ENCODE peak calls at places on chromosomes 11 and 22, in five cellular contexts. One of them, this sample, is unnamed. For H3K4me1 and H3K36me3, the result is how much of the 10 kb centered on the place peaks cover.

GRCh38 chr11:68942090-68942620 is 38.5 kb downstream of the IGHMBP2 start:
- DNase-seq in HCT116: no peak
- DNase-seq in H1: no peak
- DNase-seq in GM12878: no peak
- DNase-seq in PC-3: no peak
- DNase-seq in this sample: peak

GRCh38 chr11:65492637-65493366 is 6.0 kb upstream of the MALAT1 start:
- DNase-seq in HCT116: no peak
- DNase-seq in H1: no peak
- DNase-seq in GM12878: peak
- DNase-seq in PC-3: no peak
- DNase-seq in this sample: peak

GRCh38 chr11:19676508-19677379 is 35.9 kb upstream of the NAV2 start:
- DNase-seq in HCT116: no peak
- DNase-seq in H1: no peak
- DNase-seq in GM12878: no peak
- DNase-seq in PC-3: no peak
- DNase-seq in this sample: no peak

GRCh38 chr11:124917115-124917637 is 1.9 kb upstream of the HEPN1 start:
- DNase-seq in HCT116: no peak
- DNase-seq in H1: no peak
- DNase-seq in GM12878: no peak
- DNase-seq in PC-3: no peak
- DNase-seq in this sample: peak

GRCh38 chr22:43411040-43411919 is 534 bp upstream of the MPPED1 start:
- DNase-seq in HCT116: no peak
- DNase-seq in H1: no peak
- DNase-seq in GM12878: no peak
- DNase-seq in PC-3: no peak
- DNase-seq in this sample: no peak

GRCh38 chr22:17107547-17107810 is 13.7 kb downstream of the TMEM121B start:
- DNase-seq in HCT116: no peak
- DNase-seq in H1: no peak
- DNase-seq in GM12878: no peak
- DNase-seq in PC-3: no peak
- DNase-seq in this sample: no peak

GRCh38 chr11:47565340-47566165 is at the start of gene PTPMT1:
- DNase-seq in HCT116: peak
- DNase-seq in H1: no peak
- DNase-seq in GM12878: no peak
- DNase-seq in PC-3: peak
- DNase-seq in this sample: peak

GRCh38 chr11:10450451-10451398 is 4.3 kb upstream of the AMPD3 start:
- DNase-seq in HCT116: peak
- DNase-seq in H1: peak
- DNase-seq in GM12878: no peak
- DNase-seq in PC-3: peak
- DNase-seq in this sample: peak

GRCh38 chr11:57896641-57897145 is 127.0 kb upstream of the OR9Q1 start:
- DNase-seq in HCT116: no peak
- DNase-seq in H1: no peak
- DNase-seq in GM12878: no peak
- DNase-seq in PC-3: no peak
- DNase-seq in this sample: no peak

GRCh38 chr11:61701298-61701993 is 21.3 kb downstream of the DAGLA start:
- DNase-seq in HCT116: peak
- DNase-seq in H1: no peak
- DNase-seq in GM12878: no peak
- DNase-seq in PC-3: peak
- DNase-seq in this sample: no peak

GRCh38 chr22:43945632-43946390 is 9.4 kb upstream of the SAMM50 start:
- DNase-seq in HCT116: peak
- DNase-seq in H1: no peak
- DNase-seq in GM12878: no peak
- DNase-seq in PC-3: peak
- DNase-seq in this sample: peak

GRCh38 chr22:45709866-45710265 is 38.2 kb downstream of the ATXN10 start:
- DNase-seq in HCT116: no peak
- DNase-seq in H1: no peak
- DNase-seq in GM12878: no peak
- DNase-seq in PC-3: peak
- DNase-seq in this sample: peak

GRCh38 chr22:48742556-48743343 is 1084.9 kb downstream of the BRD1 start:
- DNase-seq in HCT116: no peak
- DNase-seq in H1: no peak
- DNase-seq in GM12878: no peak
- DNase-seq in PC-3: no peak
- DNase-seq in this sample: no peak

GRCh38 chr11:122453586-122453985 is 201.9 kb upstream of the UBASH3B start:
- DNase-seq in HCT116: no peak
- DNase-seq in H1: no peak
- DNase-seq in GM12878: no peak
- DNase-seq in PC-3: no peak
- DNase-seq in this sample: no peak

GRCh38 chr22:24185001-24185500 is 3.8 kb downstream of the SUSD2 start:
- DNase-seq in HCT116: no peak
- DNase-seq in H1: no peak
- DNase-seq in GM12878: no peak
- DNase-seq in PC-3: no peak
- DNase-seq in this sample: no peak

GRCh38 chr11:111303476-111303875 is 5.1 kb downstream of the POU2AF3 start:
- DNase-seq in HCT116: no peak
- DNase-seq in H1: no peak
- DNase-seq in GM12878: no peak
- DNase-seq in PC-3: peak
- DNase-seq in this sample: peak

GRCh38 chr11:43410394-43410793 is 51.7 kb downstream of the TTC17 start:
- DNase-seq in HCT116: no peak
- DNase-seq in H1: no peak
- DNase-seq in GM12878: no peak
- DNase-seq in PC-3: peak
- DNase-seq in this sample: no peak

GRCh38 chr22:36343720-36344105 is 44.1 kb downstream of the MYH9 start:
- DNase-seq in HCT116: no peak
- DNase-seq in H1: no peak
- DNase-seq in GM12878: no peak
- DNase-seq in PC-3: no peak
- DNase-seq in this sample: no peak
- H3K4me1 ChIP-seq in HCT116: under half
- H3K4me1 ChIP-seq in H1: under half
- H3K4me1 ChIP-seq in GM12878: under half
- H3K4me1 ChIP-seq in PC-3: under half
- H3K4me1 ChIP-seq in this sample: under half

GRCh38 chr22:39427751-39428596 is 28.4 kb downstream of the TAB1 start:
- DNase-seq in HCT116: no peak
- DNase-seq in H1: no peak
- DNase-seq in GM12878: no peak
- DNase-seq in PC-3: no peak
- DNase-seq in this sample: no peak

GRCh38 chr22:39428597-39429071 is 28.2 kb upstream of the MGAT3 start:
- DNase-seq in HCT116: no peak
- DNase-seq in H1: peak
- DNase-seq in GM12878: no peak
- DNase-seq in PC-3: no peak
- DNase-seq in this sample: no peak

GRCh38 chr22:39423976-39424375 is 24.4 kb downstream of the TAB1 start:
- DNase-seq in HCT116: no peak
- DNase-seq in H1: no peak
- DNase-seq in GM12878: no peak
- DNase-seq in PC-3: no peak
- DNase-seq in this sample: no peak

GRCh38 chr22:39429186-39429585 is 27.6 kb upstream of the MGAT3 start:
- DNase-seq in HCT116: no peak
- DNase-seq in H1: no peak
- DNase-seq in GM12878: no peak
- DNase-seq in PC-3: no peak
- DNase-seq in this sample: no peak

DNA sequence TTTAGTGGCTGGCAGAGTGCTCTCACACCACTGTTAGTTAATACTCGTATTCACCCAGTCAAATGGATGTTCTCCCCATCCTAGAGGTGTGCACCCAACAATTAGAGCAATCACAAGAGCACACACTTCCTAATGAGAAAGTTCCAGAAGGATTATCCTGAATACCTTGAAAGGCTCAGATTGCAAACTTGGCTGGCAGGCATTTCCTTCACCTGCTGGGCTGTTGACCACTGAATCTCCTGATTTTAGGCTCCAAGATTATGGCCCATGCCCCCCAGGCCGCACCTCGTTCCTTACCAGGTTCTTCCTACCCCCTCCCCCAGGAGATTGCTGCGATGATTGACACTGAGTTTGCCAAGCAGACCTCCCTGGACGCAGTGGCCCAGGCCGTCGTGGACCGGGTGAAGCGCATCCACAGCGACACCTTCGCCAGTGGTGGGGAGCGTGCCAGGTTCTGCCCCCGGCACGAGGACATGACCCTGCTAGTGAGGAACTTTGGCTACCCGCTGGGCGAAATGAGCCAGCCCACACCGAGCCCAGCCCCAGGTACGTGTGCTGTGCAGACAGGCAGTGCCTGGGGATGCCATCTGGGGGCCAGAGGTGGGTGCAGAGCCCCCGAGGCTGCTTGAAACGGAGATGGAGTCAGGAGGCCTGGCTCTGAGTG is 26.9 kb downstream of the TAB1 start:
- DNase-seq in HCT116: no peak
- DNase-seq in H1: no peak
- DNase-seq in GM12878: no peak
- DNase-seq in PC-3: no peak
- DNase-seq in this sample: no peak
- H3K36me3 ChIP-seq in HCT116: under half
- H3K36me3 ChIP-seq in H1: under half
- H3K36me3 ChIP-seq in GM12878: under half
- H3K36me3 ChIP-seq in PC-3: under half
- H3K36me3 ChIP-seq in this sample: under half

GRCh38 chr11:14971865-14972580 is at the start of gene CALCA:
- DNase-seq in HCT116: no peak
- DNase-seq in H1: no peak
- DNase-seq in GM12878: no peak
- DNase-seq in PC-3: no peak
- DNase-seq in this sample: peak
- TF ChIP-seq EZH2 in HCT116: no peak
- TF ChIP-seq EZH2 in H1: peak
- TF ChIP-seq EZH2 in GM12878: no peak
- TF ChIP-seq EZH2 in PC-3: no peak
- TF ChIP-seq EZH2 in this sample: no peak

GRCh38 chr22:28514314-28514713 is 165.3 kb downstream of the TTC28 start:
- DNase-seq in HCT116: no peak
- DNase-seq in H1: no peak
- DNase-seq in GM12878: no peak
- DNase-seq in PC-3: no peak
- DNase-seq in this sample: peak
- H3K4me1 ChIP-seq in HCT116: under half
- H3K4me1 ChIP-seq in H1: under half
- H3K4me1 ChIP-seq in GM12878: under half
- H3K4me1 ChIP-seq in PC-3: under half
- H3K4me1 ChIP-seq in this sample: under half

GRCh38 chr22:19466848-19467752 is 11.9 kb downstream of the UFD1 start:
- DNase-seq in HCT116: no peak
- DNase-seq in H1: no peak
- DNase-seq in GM12878: no peak
- DNase-seq in PC-3: no peak
- DNase-seq in this sample: no peak

GRCh38 chr22:19464546-19464945 is 14.4 kb downstream of the UFD1 start:
- DNase-seq in HCT116: no peak
- DNase-seq in H1: no peak
- DNase-seq in GM12878: no peak
- DNase-seq in PC-3: no peak
- DNase-seq in this sample: no peak

GRCh38 chr22:19467912-19468311 is 11.1 kb downstream of the UFD1 start:
- DNase-seq in HCT116: no peak
- DNase-seq in H1: no peak
- DNase-seq in GM12878: no peak
- DNase-seq in PC-3: no peak
- DNase-seq in this sample: no peak

GRCh38 chr22:19464975-19465374 is 14.0 kb downstream of the UFD1 start:
- DNase-seq in HCT116: no peak
- DNase-seq in H1: no peak
- DNase-seq in GM12878: no peak
- DNase-seq in PC-3: no peak
- DNase-seq in this sample: no peak

GRCh38 chr22:19466126-19466716 is 12.8 kb downstream of the UFD1 start:
- DNase-seq in HCT116: no peak
- DNase-seq in H1: no peak
- DNase-seq in GM12878: no peak
- DNase-seq in PC-3: no peak
- DNase-seq in this sample: no peak
- H3K36me3 ChIP-seq in HCT116: half or more
- H3K36me3 ChIP-seq in H1: under half
- H3K36me3 ChIP-seq in GM12878: under half
- H3K36me3 ChIP-seq in PC-3: half or more
- H3K36me3 ChIP-seq in this sample: half or more

GRCh38 chr11:13962198-13962561 is 343 bp upstream of the SPON1 start:
- DNase-seq in HCT116: no peak
- DNase-seq in H1: no peak
- DNase-seq in GM12878: no peak
- DNase-seq in PC-3: no peak
- DNase-seq in this sample: no peak
- TF ChIP-seq EZH2 in HCT116: no peak
- TF ChIP-seq EZH2 in H1: no peak
- TF ChIP-seq EZH2 in GM12878: peak
- TF ChIP-seq EZH2 in PC-3: no peak
- TF ChIP-seq EZH2 in this sample: peak

GRCh38 chr22:50269573-50270301 is 443 bp downstream of the MAPK11 start:
- DNase-seq in HCT116: no peak
- DNase-seq in H1: no peak
- DNase-seq in GM12878: no peak
- DNase-seq in PC-3: peak
- DNase-seq in this sample: peak

GRCh38 chr22:50271011-50271394 is 823 bp upstream of the MAPK11 start:
- DNase-seq in HCT116: no peak
- DNase-seq in H1: no peak
- DNase-seq in GM12878: no peak
- DNase-seq in PC-3: no peak
- DNase-seq in this sample: no peak

GRCh38 chr22:50272103-50272782 is 2.1 kb upstream of the MAPK11 start:
- DNase-seq in HCT116: no peak
- DNase-seq in H1: no peak
- DNase-seq in GM12878: no peak
- DNase-seq in PC-3: no peak
- DNase-seq in this sample: no peak

GRCh38 chr22:50270302-50271010 is at the start of gene MAPK11:
- DNase-seq in HCT116: no peak
- DNase-seq in H1: no peak
- DNase-seq in GM12878: no peak
- DNase-seq in PC-3: peak
- DNase-seq in this sample: peak

GRCh38 chr22:50271519-50271970 is 1.4 kb upstream of the MAPK11 start:
- DNase-seq in HCT116: no peak
- DNase-seq in H1: no peak
- DNase-seq in GM12878: no peak
- DNase-seq in PC-3: peak
- DNase-seq in this sample: peak
- H3K4me1 ChIP-seq in HCT116: half or more
- H3K4me1 ChIP-seq in H1: under half
- H3K4me1 ChIP-seq in GM12878: under half
- H3K4me1 ChIP-seq in PC-3: under half
- H3K4me1 ChIP-seq in this sample: under half

GRCh38 chr11:72015511-72016061 is 16.9 kb downstream of the IL18BP start:
- DNase-seq in HCT116: no peak
- DNase-seq in H1: no peak
- DNase-seq in GM12878: no peak
- DNase-seq in PC-3: peak
- DNase-seq in this sample: peak
- H3K36me3 ChIP-seq in HCT116: half or more
- H3K36me3 ChIP-seq in H1: half or more
- H3K36me3 ChIP-seq in GM12878: half or more
- H3K36me3 ChIP-seq in PC-3: half or more
- H3K36me3 ChIP-seq in this sample: half or more